ENCODE peak calls at places on chromosomes 13 and 19, in five cellular contexts. K, W, B, I and O are unnamed samples.

GRCh38 chr13:68719815-68720214 is 1387.8 kb upstream of the ATXN8OS start:
- DNase-seq in B (no peak), K (no peak), W (no peak), I (no peak), O (no peak)

GRCh38 chr13:76148926-76149325 is 512.8 kb downstream of the LMO7 start:
- DNase-seq in B (peak), W (no peak), I (no peak), K (no peak), O (no peak)

GRCh38 chr13:43268632-43269031 is 245.2 kb downstream of the DNAJC15 start:
- DNase-seq in K (no peak), B (no peak), W (no peak), I (no peak), O (no peak)

GRCh38 chr19:2235396-2236284 is 489 bp downstream of the PLEKHJ1 start:
- DNase-seq in K (no peak), W (peak), B (no peak), I (no peak), O (no peak)

GRCh38 chr19:18604820-18605159 is 1.8 kb downstream of the CRLF1 start:
- DNase-seq in I (no peak), W (no peak), K (no peak), B (no peak), O (no peak)

GRCh38 chr13:37058801-37059135 is 720 bp downstream of the SUPT20H start:
- DNase-seq in W (peak), K (no peak), B (no peak), I (peak), O (no peak)

GRCh38 chr19:9909251-9909650 is 27.1 kb downstream of the OLFM2 start:
- DNase-seq in W (no peak), B (no peak), I (no peak), K (no peak), O (no peak)

GRCh38 chr19:13913352-13913751 is 7.4 kb downstream of the CC2D1A start:
- DNase-seq in W (no peak), I (no peak), K (no peak), B (no peak), O (no peak)

GRCh38 chr19:58492265-58492664 is 16.1 kb downstream of the ZNF446 start:
- DNase-seq in I (no peak), K (no peak), W (no peak), B (no peak), O (no peak)

GRCh38 chr13:29581666-29582065 is 13.8 kb downstream of the SLC7A1 start:
- DNase-seq in W (no peak), B (no peak), K (no peak), I (no peak), O (no peak)

GRCh38 chr13:111642156-111642767 is 321.8 kb downstream of the TEX29 start:
- DNase-seq in I (no peak), W (no peak), K (no peak), B (no peak), O (no peak)

GRCh38 chr19:7916908-7917291 is 2.3 kb downstream of the TGFBR3L start:
- DNase-seq in W (no peak), K (no peak), I (no peak), B (no peak), O (no peak)

GRCh38 chr19:7533281-7533819 is 2.2 kb upstream of the PNPLA6 start:
- DNase-seq in I (no peak), K (no peak), B (no peak), W (peak), O (no peak)

GRCh38 chr19:5680083-5680436 is 256 bp downstream of the MICOS13 start:
- DNase-seq in W (no peak), K (no peak), B (no peak), I (no peak), O (no peak)

GRCh38 chr19:34237939-34238338 is 16.4 kb upstream of the GARRE1 start:
- DNase-seq in B (no peak), W (no peak), I (no peak), K (no peak), O (no peak)

GRCh38 chr19:35216026-35216832 is 12.3 kb downstream of the FAM187B start:
- DNase-seq in B (no peak), K (no peak), I (no peak), W (no peak), O (no peak)

GRCh38 chr19:48556163-48556562 is 4.2 kb downstream of the SULT2B1 start:
- DNase-seq in B (no peak), W (peak), K (no peak), I (no peak), O (no peak)